ENCODE peak calls at places on chromosomes 11 and 22, in eight cellular contexts. B, P, D, W, N, A, Q and R are unnamed samples.

GRCh38 chr22:50573491-50574382 is 4.5 kb downstream of the CPT1B start:
- DNase-seq in A (no peak), N (no peak), B (no peak), Q (no peak), D (no peak), P (no peak), W (peak; percentile 32), R (no peak)

GRCh38 chr11:5809905-5810792 is 1.4 kb downstream of the OR52N2 start:
- DNase-seq in D (no peak), Q (no peak), P (no peak), W (no peak), N (no peak), B (no peak), A (no peak), R (no peak)

GRCh38 chr11:13114566-13115465 is 105.7 kb downstream of the RASSF10 start:
- DNase-seq in W (peak; percentile 48), D (no peak), B (no peak), Q (peak; percentile 91), P (peak; percentile 49), N (no peak), A (no peak), R (no peak)

GRCh38 chr11:46389450-46390330 is 1.9 kb downstream of the CHRM4 start:
- DNase-seq in P (peak; percentile 90), B (peak; percentile 64), A (peak; percentile 55), D (peak; percentile 74), W (peak; percentile 82), N (peak; percentile 46), Q (peak; percentile 93), R (no peak)

GRCh38 chr22:43743131-43743530 is 69.0 kb downstream of the EFCAB6 start:
- DNase-seq in N (no peak), D (no peak), W (no peak), Q (peak; percentile 66), B (no peak), A (no peak), P (peak; percentile 59), R (no peak)

GRCh38 chr11:130671801-130672700 is 223.6 kb downstream of the ADAMTS15 start:
- DNase-seq in N (peak; percentile 88), W (no peak), P (peak; percentile 24), Q (peak; percentile 51), B (no peak), D (peak; percentile 92), A (peak; percentile 95), R (no peak)

GRCh38 chr11:77082838-77083552 is 16.2 kb downstream of the CAPN5 start:
- DNase-seq in A (peak; percentile 25), B (no peak), W (peak; percentile 56), D (peak; percentile 87), N (peak; percentile 44), P (no peak), Q (no peak), R (peak; percentile 40)

GRCh38 chr11:1757861-1758610 is 5.7 kb downstream of the CTSD start:
- DNase-seq in N (no peak), Q (no peak), A (no peak), P (no peak), W (peak; percentile 64), D (no peak), B (no peak), R (peak; percentile 65)

GRCh38 chr11:131875611-131876010 is 505.2 kb downstream of the NTM start:
- DNase-seq in W (no peak), Q (no peak), N (no peak), A (no peak), B (no peak), P (no peak), D (no peak), R (no peak)

GRCh38 chr22:46619830-46620501 is at the start of gene GRAMD4:
- DNase-seq in W (no peak), N (no peak), D (peak; percentile 82), A (peak; percentile 35), Q (peak; percentile 55), B (peak; percentile 51), P (no peak), R (no peak)

GRCh38 chr22:40526960-40527359 is 109.6 kb downstream of the MRTFA start:
- DNase-seq in A (no peak), B (no peak), D (no peak), W (no peak), N (no peak), P (no peak), Q (no peak), R (no peak)

GRCh38 chr11:85791326-85791990 is 19.5 kb downstream of the SYTL2 start:
- DNase-seq in W (no peak), D (no peak), A (no peak), N (no peak), Q (no peak), P (no peak), B (no peak), R (no peak)

GRCh38 chr11:60457576-60457975 is 1.9 kb downstream of the MS4A1 start:
- DNase-seq in A (no peak), W (no peak), B (no peak), D (no peak), Q (no peak), P (no peak), N (no peak), R (no peak)

GRCh38 chr11:1921576-1922141 is 2.2 kb downstream of the TNNT3 start:
- DNase-seq in A (peak; percentile 7), P (no peak), Q (peak; percentile 9), D (peak; percentile 78), W (no peak), B (no peak), N (no peak), R (no peak)

GRCh38 chr22:36419177-36419911 is 31.6 kb upstream of the MYH9 start:
- DNase-seq in A (peak; percentile 45), N (no peak), Q (no peak), B (no peak), D (peak; percentile 81), W (no peak), P (peak; percentile 54), R (no peak)

GRCh38 chr11:96197801-96198465 is 145.1 kb downstream of the MAML2 start:
- DNase-seq in B (no peak), Q (no peak), A (no peak), D (no peak), W (no peak), N (no peak), P (no peak), R (no peak)

GRCh38 chr22:46390652-46391301 is 55.3 kb downstream of the TRMU start:
- DNase-seq in D (no peak), B (peak; percentile 32), W (no peak), N (peak; percentile 34), Q (peak; percentile 27), A (peak; percentile 24), P (no peak), R (no peak)

GRCh38 chr11:69035959-69036340 is 12.8 kb upstream of the TPCN2 start:
- DNase-seq in D (peak; percentile 82), B (no peak), A (peak; percentile 30), P (no peak), Q (no peak), W (no peak), N (no peak), R (no peak)

GRCh38 chr11:88341852-88342251 is 4.3 kb upstream of the CTSC start:
- DNase-seq in N (no peak), P (no peak), Q (peak; percentile 57), W (no peak), A (no peak), B (no peak), D (no peak), R (no peak)

GRCh38 chr11:6647282-6647679 is 8.3 kb downstream of the DCHS1 start:
- DNase-seq in A (no peak), D (peak; percentile 71), B (no peak), Q (no peak), W (no peak), N (peak; percentile 29), P (no peak), R (no peak)

GRCh38 chr11:62394825-62395538 is 23.9 kb upstream of the SCGB1A1 start:
- DNase-seq in N (peak; percentile 73), A (peak; percentile 76), D (peak; percentile 94), W (peak; percentile 80), Q (peak; percentile 87), B (peak; percentile 63), P (peak; percentile 83), R (no peak)

GRCh38 chr11:123069878-123070821 is 8.2 kb upstream of the HSPA8 start:
- DNase-seq in A (no peak), W (no peak), B (no peak), P (no peak), Q (no peak), N (no peak), D (no peak), R (no peak)

GRCh38 chr11:99687320-99687719 is 666.6 kb downstream of the CNTN5 start:
- DNase-seq in D (no peak), Q (no peak), A (no peak), B (no peak), W (no peak), N (no peak), P (no peak), R (no peak)

GRCh38 chr11:128757235-128757711 is 63.4 kb downstream of the FLI1 start:
- DNase-seq in W (peak; percentile 61), D (no peak), Q (no peak), P (no peak), B (no peak), N (peak; percentile 77), A (peak; percentile 19), R (peak; percentile 64)
- TF ChIP-seq CTCF in W (peak; percentile 50), D (no peak), Q (peak; percentile 32), P (peak; percentile 56), B (no peak), N (peak; percentile 71), A (peak; percentile 24), R (peak; percentile 73)

GRCh38 chr11:28250192-28250591 is 142.0 kb downstream of the METTL15 start:
- DNase-seq in B (no peak), A (no peak), Q (no peak), P (no peak), W (no peak), D (no peak), N (no peak), R (no peak)
- TF ChIP-seq CTCF in B (no peak), A (no peak), Q (no peak), P (no peak), W (no peak), D (no peak), N (no peak), R (no peak)

GRCh38 chr11:104122008-104122635 is 41.8 kb downstream of the PDGFD start:
- DNase-seq in D (no peak), N (no peak), P (no peak), W (no peak), B (no peak), A (no peak), Q (no peak), R (no peak)

GRCh38 chr11:104118105-104118762 is 45.7 kb downstream of the PDGFD start:
- DNase-seq in W (no peak), N (no peak), P (no peak), D (no peak), A (no peak), Q (no peak), B (no peak), R (no peak)

GRCh38 chr11:104126464-104126863 is 37.5 kb downstream of the PDGFD start:
- DNase-seq in P (no peak), N (no peak), B (no peak), A (no peak), Q (no peak), W (no peak), D (no peak), R (no peak)

GRCh38 chr11:104124979-104125378 is 39.0 kb downstream of the PDGFD start:
- DNase-seq in B (no peak), D (no peak), N (no peak), Q (no peak), A (no peak), P (no peak), W (no peak), R (no peak)

GRCh38 chr11:104120493-104121200 is 43.3 kb downstream of the PDGFD start:
- DNase-seq in D (no peak), P (no peak), B (no peak), W (no peak), N (no peak), Q (peak; percentile 9), A (no peak), R (no peak)
- TF ChIP-seq CTCF in D (no peak), P (no peak), B (no peak), W (no peak), N (no peak), Q (no peak), A (no peak), R (no peak)

GRCh38 chr11:102120437-102120935 is 10.2 kb downstream of the YAP1 start:
- DNase-seq in P (no peak), W (no peak), B (no peak), N (no peak), D (no peak), A (peak; percentile 32), Q (no peak), R (no peak)
- TF ChIP-seq CTCF in P (no peak), W (no peak), B (no peak), N (no peak), D (no peak), A (no peak), Q (no peak), R (no peak)